ENCODE peak calls at places on chromosomes 7 and 10, in ten cellular contexts. S is fibroblast of pulmonary artery; X is Peyer's patch; W is DMS53; U is kidney; Z is NCI-H1092; D is GOT3; Q is activated T-helper 1 cell treated with anti-CD3 and anti-CD28 coated beads, Interleukin-12 subunit alpha, Interleukin-12 subunit beta, Interleukin-2, Interleukin-4 antibody, amounts not matched to agents 30 ng/mL and 10 ng/mL and 1 ng/mL, durations not matched to agents 14 hours and 24 hours and 36 hours; T is psoas muscle; B is GM23338. L is an unnamed sample.
A peak's percentile ranks its signal among the peaks of the same experiment; 100 is the strongest.

GRCh38 chr7:90715067-90715466 is 118.9 kb downstream of the CDK14 start:
- DNase-seq in T (no peak), B (no peak), U (no peak), X (no peak), W (no peak), Q (no peak), S (no peak), D (no peak), Z (no peak), L (no peak)

GRCh38 chr10:87603769-87604168 is 55.9 kb upstream of the PAPSS2 start:
- DNase-seq in D (no peak), S (no peak), B (no peak), Z (no peak), W (no peak), T (no peak), X (no peak), U (no peak), Q (no peak), L (peak; percentile 53)

GRCh38 chr7:96388166-96388565 is 66.3 kb upstream of the SLC25A13 start:
- DNase-seq in S (peak; percentile 75), D (no peak), W (peak; percentile 11), T (no peak), Q (no peak), U (no peak), X (no peak), B (no peak), Z (no peak), L (peak; percentile 79)

GRCh38 chr10:87960230-87960629 is 96.8 kb downstream of the PTEN start:
- DNase-seq in S (peak; percentile 31), U (no peak), Q (no peak), D (no peak), W (peak; percentile 59), T (no peak), Z (no peak), X (no peak), B (no peak), L (peak; percentile 76)

GRCh38 chr7:99623702-99624447 is 7.1 kb downstream of the ZSCAN25 start:
- DNase-seq in S (no peak), D (no peak), T (no peak), Z (no peak), Q (no peak), B (no peak), X (no peak), W (no peak), U (no peak), L (no peak)

GRCh38 chr10:6669269-6669859 is 89.3 kb upstream of the PRKCQ start:
- DNase-seq in S (peak; percentile 80), U (no peak), B (peak; percentile 77), Z (no peak), T (no peak), X (no peak), D (no peak), W (peak; percentile 67), Q (no peak), L (peak; percentile 69)

GRCh38 chr10:5827841-5828240 is 14.6 kb upstream of the GDI2 start:
- DNase-seq in X (no peak), S (no peak), Z (no peak), W (no peak), T (no peak), Q (no peak), D (no peak), U (no peak), B (no peak), L (no peak)

GRCh38 chr10:57952741-57953140 is 315.0 kb downstream of the IPMK start:
- DNase-seq in X (no peak), Z (no peak), Q (no peak), W (no peak), D (no peak), U (no peak), T (no peak), B (no peak), S (peak; percentile 61), L (peak; percentile 89)

GRCh38 chr10:109996766-109997171 is 11.0 kb upstream of the ADD3 start:
- DNase-seq in Q (no peak), T (no peak), W (no peak), S (no peak), D (no peak), X (no peak), U (no peak), B (no peak), Z (no peak), L (no peak)

GRCh38 chr10:12799144-12799543 is 202.4 kb downstream of the CCDC3 start:
- DNase-seq in W (no peak), Q (no peak), X (no peak), Z (no peak), B (no peak), U (no peak), T (no peak), D (no peak), S (no peak), L (no peak)

GRCh38 chr10:109205929-109206585 is 717.3 kb downstream of the XPNPEP1 start:
- DNase-seq in W (no peak), Q (no peak), T (no peak), X (no peak), B (no peak), D (no peak), Z (no peak), U (no peak), S (peak; percentile 75), L (peak; percentile 81)

GRCh38 chr10:77789861-77790260 is 136.7 kb downstream of the DLG5 start:
- DNase-seq in T (no peak), U (no peak), Q (no peak), X (no peak), B (no peak), D (no peak), W (no peak), S (no peak), Z (no peak), L (no peak)

GRCh38 chr10:73126343-73126742 is 16.1 kb downstream of the NUDT13 start:
- DNase-seq in D (no peak), S (no peak), U (no peak), Q (no peak), B (no peak), X (no peak), Z (no peak), T (no peak), W (no peak), L (no peak)

GRCh38 chr10:1603181-1603580 is 134.1 kb downstream of the ADARB2 start:
- DNase-seq in B (no peak), D (no peak), Q (no peak), U (no peak), T (no peak), X (peak; percentile 38), S (no peak), W (no peak), Z (no peak), L (no peak)

GRCh38 chr7:127551941-127552340 is 33.5 kb downstream of the GCC1 start:
- DNase-seq in X (no peak), W (no peak), Q (no peak), T (no peak), D (no peak), S (no peak), U (no peak), Z (no peak), B (no peak), L (no peak)

GRCh38 chr10:101814466-101815041 is 3.7 kb downstream of the OGA start:
- DNase-seq in X (no peak), Z (no peak), B (no peak), W (no peak), D (no peak), U (no peak), Q (no peak), S (no peak), T (no peak), L (no peak)

GRCh38 chr7:152759655-152760383 is at the start of gene ACTR3B:
- DNase-seq in U (peak; percentile 96), Z (peak; percentile 92), W (peak; percentile 96), X (peak; percentile 94), Q (peak; percentile 84), T (peak; percentile 91), B (peak; percentile 92), D (peak; percentile 62), S (peak; percentile 89), L (peak; percentile 82)

GRCh38 chr7:1425292-1426136 is 33.8 kb downstream of the MICALL2 start:
- DNase-seq in S (no peak), B (peak; percentile 73), D (no peak), Q (no peak), Z (no peak), T (no peak), W (no peak), X (no peak), U (peak; percentile 63), L (peak; percentile 19)

GRCh38 chr10:119025336-119025735 is 4.2 kb upstream of the NANOS1 start:
- DNase-seq in D (peak; percentile 14), S (peak; percentile 79), Q (no peak), T (peak; percentile 83), X (no peak), U (peak; percentile 92), W (peak; percentile 81), Z (peak; percentile 70), B (no peak), L (peak; percentile 89)

GRCh38 chr7:107661081-107661864 is 645 bp downstream of the SLC26A4 start:
- DNase-seq in D (no peak), T (peak; percentile 27), Q (peak; percentile 55), W (peak; percentile 89), X (peak; percentile 74), U (peak; percentile 83), B (peak; percentile 84), Z (peak; percentile 65), S (peak; percentile 59), L (peak; percentile 62)

GRCh38 chr7:129376778-129377700 is 57.2 kb upstream of the STRIP2 start:
- DNase-seq in Z (no peak), S (peak; percentile 70), T (no peak), Q (no peak), W (peak; percentile 8), X (peak; percentile 52), U (no peak), D (no peak), B (no peak), L (peak; percentile 61)

GRCh38 chr10:103930449-103930848 is 12.5 kb upstream of the STN1 start:
- DNase-seq in S (no peak), U (no peak), W (no peak), D (no peak), X (no peak), B (no peak), Q (no peak), Z (no peak), T (no peak), L (no peak)

GRCh38 chr7:98735801-98736200 is 118.7 kb downstream of the NPTX2 start:
- DNase-seq in B (no peak), S (no peak), D (no peak), W (no peak), X (no peak), Q (no peak), U (no peak), Z (no peak), T (no peak), L (no peak)

GRCh38 chr7:94511763-94512162 is 2.2 kb downstream of the CASD1 start:
- DNase-seq in U (no peak), Z (peak; percentile 20), Q (no peak), W (peak; percentile 70), S (no peak), X (no peak), T (no peak), D (no peak), B (no peak), L (peak; percentile 17)

GRCh38 chr10:122034149-122034756 is 45.3 kb downstream of the TACC2 start:
- DNase-seq in W (peak; percentile 67), Z (no peak), B (no peak), X (no peak), T (no peak), U (no peak), S (peak; percentile 53), D (no peak), Q (no peak), L (peak; percentile 73)

GRCh38 chr7:151859111-151859947 is 17.6 kb downstream of the PRKAG2 start:
- DNase-seq in X (no peak), Q (no peak), S (no peak), B (no peak), W (no peak), D (no peak), T (no peak), U (peak; percentile 60), Z (no peak), L (no peak)

GRCh38 chr7:44918029-44918428 is 32.7 kb upstream of the PURB start:
- DNase-seq in Q (no peak), T (no peak), B (no peak), W (no peak), S (no peak), X (no peak), D (no peak), Z (no peak), U (no peak), L (no peak)

GRCh38 chr10:98444314-98445006 is 2.3 kb downstream of the HPS1 start:
- DNase-seq in X (no peak), B (no peak), Q (no peak), W (no peak), U (no peak), D (no peak), Z (no peak), T (no peak), S (no peak), L (no peak)

L was measured in iris pigment epithelial cell.